ENCODE peak calls at places on chromosomes 12 and 14, in four cellular contexts. One of them, this sample, is unnamed.

GRCh38 chr12:117363953-117364486 is 2.6 kb upstream of the NOS1 start:
- DNase-seq in sigmoid colon: no peak
- DNase-seq in esophagus squamous epithelium: no peak
- DNase-seq in tibial nerve: no peak
- DNase-seq in this sample: no peak

GRCh38 chr12:95838125-95838524 is 20.6 kb upstream of the SNRPF start:
- DNase-seq in sigmoid colon: no peak
- DNase-seq in esophagus squamous epithelium: no peak
- DNase-seq in tibial nerve: no peak
- DNase-seq in this sample: no peak

GRCh38 chr12:122028165-122028591 is 6.5 kb downstream of the BCL7A start:
- DNase-seq in sigmoid colon: no peak
- DNase-seq in esophagus squamous epithelium: no peak
- DNase-seq in tibial nerve: no peak
- DNase-seq in this sample: no peak

GRCh38 chr12:100163416-100164152 is 20.9 kb upstream of the BLTP3B start:
- DNase-seq in sigmoid colon: peak
- DNase-seq in esophagus squamous epithelium: peak
- DNase-seq in tibial nerve: peak
- DNase-seq in this sample: peak

GRCh38 chr12:2264622-2265306 is 212.0 kb downstream of the CACNA1C start:
- DNase-seq in sigmoid colon: no peak
- DNase-seq in esophagus squamous epithelium: no peak
- DNase-seq in tibial nerve: no peak
- DNase-seq in this sample: no peak

GRCh38 chr14:24695265-24696241 is 61.6 kb upstream of the GZMB start:
- DNase-seq in sigmoid colon: no peak
- DNase-seq in esophagus squamous epithelium: no peak
- DNase-seq in tibial nerve: no peak
- DNase-seq in this sample: no peak

GRCh38 chr12:30874455-30875313 is 51.9 kb upstream of the TSPAN11 start:
- DNase-seq in sigmoid colon: no peak
- DNase-seq in esophagus squamous epithelium: no peak
- DNase-seq in tibial nerve: no peak
- DNase-seq in this sample: no peak

GRCh38 chr12:92058664-92059063 is 87.0 kb downstream of the BTG1 start:
- DNase-seq in sigmoid colon: no peak
- DNase-seq in esophagus squamous epithelium: no peak
- DNase-seq in tibial nerve: no peak
- DNase-seq in this sample: no peak

GRCh38 chr12:11650279-11650696 is 814 bp downstream of the ETV6 start:
- DNase-seq in sigmoid colon: no peak
- DNase-seq in esophagus squamous epithelium: no peak
- DNase-seq in tibial nerve: no peak
- DNase-seq in this sample: no peak

GRCh38 chr12:21656931-21657335 is 709 bp downstream of the LDHB start:
- DNase-seq in sigmoid colon: peak
- DNase-seq in esophagus squamous epithelium: no peak
- DNase-seq in tibial nerve: no peak
- DNase-seq in this sample: no peak

GRCh38 chr14:89750206-89750867 is 204.2 kb downstream of the EFCAB11 start:
- DNase-seq in sigmoid colon: no peak
- DNase-seq in esophagus squamous epithelium: no peak
- DNase-seq in tibial nerve: no peak
- DNase-seq in this sample: no peak

GRCh38 chr12:132342322-132342721 is 12.9 kb upstream of the GALNT9 start:
- DNase-seq in sigmoid colon: no peak
- DNase-seq in esophagus squamous epithelium: no peak
- DNase-seq in tibial nerve: no peak
- DNase-seq in this sample: no peak

GRCh38 chr14:55267816-55268215 is 3.4 kb upstream of the FBXO34 start:
- DNase-seq in sigmoid colon: no peak
- DNase-seq in esophagus squamous epithelium: no peak
- DNase-seq in tibial nerve: no peak
- DNase-seq in this sample: no peak

GRCh38 chr12:132560831-132561783 is 49.3 kb downstream of the LRCOL1 start:
- DNase-seq in sigmoid colon: no peak
- DNase-seq in esophagus squamous epithelium: no peak
- DNase-seq in tibial nerve: no peak
- DNase-seq in this sample: peak

GRCh38 chr14:60102389-60102788 is 10.7 kb downstream of the PCNX4 start:
- DNase-seq in sigmoid colon: no peak
- DNase-seq in esophagus squamous epithelium: no peak
- DNase-seq in tibial nerve: no peak
- DNase-seq in this sample: no peak

GRCh38 chr12:88996389-88996788 is 355.9 kb downstream of the DUSP6 start:
- DNase-seq in sigmoid colon: no peak
- DNase-seq in esophagus squamous epithelium: no peak
- DNase-seq in tibial nerve: no peak
- DNase-seq in this sample: no peak

GRCh38 chr12:4960030-4960429 is 50.3 kb downstream of the KCNA1 start:
- DNase-seq in sigmoid colon: peak
- DNase-seq in esophagus squamous epithelium: no peak
- DNase-seq in tibial nerve: no peak
- DNase-seq in this sample: no peak

GRCh38 chr12:29921307-29921706 is 137.6 kb upstream of the TMTC1 start:
- DNase-seq in sigmoid colon: no peak
- DNase-seq in esophagus squamous epithelium: no peak
- DNase-seq in tibial nerve: no peak
- DNase-seq in this sample: no peak

GRCh38 chr14:35534130-35534883 is at the start of gene INSM2:
- DNase-seq in sigmoid colon: no peak
- DNase-seq in esophagus squamous epithelium: no peak
- DNase-seq in tibial nerve: no peak
- DNase-seq in this sample: no peak

GRCh38 chr14:52268191-52269061 is 928 bp downstream of the PTGDR start:
- DNase-seq in sigmoid colon: no peak
- DNase-seq in esophagus squamous epithelium: no peak
- DNase-seq in tibial nerve: no peak
- DNase-seq in this sample: no peak

GRCh38 chr14:66140213-66140918 is 345.8 kb upstream of the CCDC196 start:
- DNase-seq in sigmoid colon: no peak
- DNase-seq in esophagus squamous epithelium: no peak
- DNase-seq in tibial nerve: no peak
- DNase-seq in this sample: peak

GRCh38 chr12:851343-851742 is 98.2 kb downstream of the RAD52 start:
- DNase-seq in sigmoid colon: no peak
- DNase-seq in esophagus squamous epithelium: no peak
- DNase-seq in tibial nerve: no peak
- DNase-seq in this sample: no peak

GRCh38 chr12:19856389-19856788 is 417.1 kb downstream of the AEBP2 start:
- DNase-seq in sigmoid colon: no peak
- DNase-seq in esophagus squamous epithelium: no peak
- DNase-seq in tibial nerve: no peak
- DNase-seq in this sample: no peak

GRCh38 chr12:15013634-15014169 is 40.9 kb downstream of the PDE6H start:
- DNase-seq in sigmoid colon: no peak
- DNase-seq in esophagus squamous epithelium: no peak
- DNase-seq in tibial nerve: no peak
- DNase-seq in this sample: no peak

GRCh38 chr12:68189766-68190700 is 30.5 kb upstream of the IFNG start:
- DNase-seq in sigmoid colon: no peak
- DNase-seq in esophagus squamous epithelium: no peak
- DNase-seq in tibial nerve: no peak
- DNase-seq in this sample: no peak

GRCh38 chr14:106879241-106879640 is 1352.9 kb downstream of the TMEM121 start:
- DNase-seq in sigmoid colon: no peak
- DNase-seq in esophagus squamous epithelium: no peak
- DNase-seq in tibial nerve: no peak
- DNase-seq in this sample: no peak

GRCh38 chr12:6550294-6551062 is 5.4 kb downstream of the IFFO1 start:
- DNase-seq in sigmoid colon: no peak
- DNase-seq in esophagus squamous epithelium: no peak
- DNase-seq in tibial nerve: no peak
- DNase-seq in this sample: no peak

GRCh38 chr14:96208739-96209138 is 4.1 kb downstream of the BDKRB2 start:
- DNase-seq in sigmoid colon: no peak
- DNase-seq in esophagus squamous epithelium: no peak
- DNase-seq in tibial nerve: no peak
- DNase-seq in this sample: no peak

GRCh38 chr12:73547421-73547820 is 990.2 kb upstream of the ATXN7L3B start:
- DNase-seq in sigmoid colon: no peak
- DNase-seq in esophagus squamous epithelium: no peak
- DNase-seq in tibial nerve: no peak
- DNase-seq in this sample: no peak

GRCh38 chr12:6868211-6869048 is 1.1 kb downstream of the TPI1 start:
- DNase-seq in sigmoid colon: no peak
- DNase-seq in esophagus squamous epithelium: no peak
- DNase-seq in tibial nerve: no peak
- DNase-seq in this sample: no peak

GRCh38 chr12:110102255-110102654 is 21.9 kb upstream of the IFT81 start:
- DNase-seq in sigmoid colon: no peak
- DNase-seq in esophagus squamous epithelium: no peak
- DNase-seq in tibial nerve: no peak
- DNase-seq in this sample: peak

GRCh38 chr12:78149459-78149858 is 318.8 kb downstream of the NAV3 start:
- DNase-seq in sigmoid colon: no peak
- DNase-seq in esophagus squamous epithelium: no peak
- DNase-seq in tibial nerve: no peak
- DNase-seq in this sample: no peak

DNA sequence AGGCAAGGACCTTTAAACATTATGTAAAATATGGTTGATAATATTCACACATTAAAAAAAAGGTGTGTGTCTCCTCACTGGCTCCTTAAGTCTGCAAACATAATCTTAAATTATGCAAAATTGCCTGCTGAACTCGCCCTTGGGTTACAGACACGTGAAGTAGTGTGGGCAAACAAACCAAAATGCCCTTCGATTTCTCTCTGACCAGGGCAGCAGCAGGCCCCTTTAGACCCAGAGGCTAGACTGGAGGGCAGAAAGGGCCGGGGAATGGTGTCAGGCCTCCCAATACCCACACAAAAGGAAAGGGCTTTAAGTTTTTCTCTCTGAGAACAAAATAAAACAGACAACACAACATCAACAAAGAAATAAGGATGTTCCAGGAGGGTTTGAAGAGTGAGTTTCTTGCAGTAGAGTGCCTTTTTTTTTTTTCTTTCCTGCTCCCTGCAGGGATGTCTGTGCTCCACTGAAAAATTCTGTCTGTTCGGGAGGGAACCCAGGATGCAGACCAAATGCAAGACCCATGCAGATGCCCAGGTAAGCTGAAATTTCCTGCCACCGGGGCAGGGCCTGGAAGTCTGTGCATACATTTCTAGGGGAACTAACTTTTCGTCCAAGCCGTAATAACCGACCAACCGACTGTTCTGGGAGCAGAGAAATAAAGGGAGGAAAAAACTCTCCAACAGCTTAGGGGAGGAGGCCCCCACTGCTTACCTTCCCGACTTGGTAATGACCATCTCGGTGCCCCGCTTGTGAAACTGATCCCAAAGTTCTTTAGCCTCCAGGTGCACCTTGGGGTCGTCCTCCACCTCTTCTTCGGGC is 1.7 kb downstream of the TBX3 start:
- DNase-seq in sigmoid colon: no peak
- DNase-seq in esophagus squamous epithelium: no peak
- DNase-seq in tibial nerve: no peak
- DNase-seq in this sample: no peak
- TF ChIP-seq POLR2A in sigmoid colon: no peak
- TF ChIP-seq POLR2A in esophagus squamous epithelium: no peak
- TF ChIP-seq POLR2A in tibial nerve: no peak
- TF ChIP-seq POLR2A in this sample: no peak

GRCh38 chr14:92325835-92326234 is 2.9 kb downstream of the SLC24A4 start:
- DNase-seq in sigmoid colon: no peak
- DNase-seq in esophagus squamous epithelium: no peak
- DNase-seq in tibial nerve: no peak
- DNase-seq in this sample: no peak
- TF ChIP-seq POLR2A in sigmoid colon: no peak
- TF ChIP-seq POLR2A in esophagus squamous epithelium: no peak
- TF ChIP-seq POLR2A in tibial nerve: no peak
- TF ChIP-seq POLR2A in this sample: no peak

GRCh38 chr12:65656904-65657351 is 167.4 kb upstream of the HMGA2 start:
- DNase-seq in sigmoid colon: no peak
- DNase-seq in esophagus squamous epithelium: no peak
- DNase-seq in tibial nerve: no peak
- DNase-seq in this sample: no peak

GRCh38 chr12:65653321-65653720 is 171.0 kb upstream of the HMGA2 start:
- DNase-seq in sigmoid colon: no peak
- DNase-seq in esophagus squamous epithelium: no peak
- DNase-seq in tibial nerve: no peak
- DNase-seq in this sample: no peak

GRCh38 chr12:65654230-65654629 is 170.1 kb upstream of the HMGA2 start:
- DNase-seq in sigmoid colon: no peak
- DNase-seq in esophagus squamous epithelium: no peak
- DNase-seq in tibial nerve: no peak
- DNase-seq in this sample: no peak

GRCh38 chr12:65656156-65656885 is 168.0 kb upstream of the HMGA2 start:
- DNase-seq in sigmoid colon: no peak
- DNase-seq in esophagus squamous epithelium: no peak
- DNase-seq in tibial nerve: no peak
- DNase-seq in this sample: no peak

DNA sequence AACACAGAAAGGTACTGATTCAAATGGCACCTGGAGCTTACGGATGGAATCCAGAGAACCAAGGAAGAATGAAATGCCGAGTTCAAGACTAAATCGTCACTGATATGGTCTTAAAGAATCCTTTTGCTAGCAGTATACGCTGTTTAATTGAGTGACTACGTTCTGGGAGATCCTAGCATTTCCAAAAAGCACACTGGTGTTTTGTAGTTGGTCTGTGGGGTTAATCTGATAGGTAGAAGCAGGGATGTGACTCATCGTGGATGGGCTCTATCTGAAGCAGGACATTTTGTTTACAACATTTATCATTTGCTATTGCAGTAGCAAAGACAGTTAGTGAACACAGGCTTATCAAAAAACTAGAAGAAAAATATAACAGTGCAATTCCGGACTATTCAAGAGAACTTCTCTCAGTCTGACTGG is 169.2 kb upstream of the HMGA2 start:
- DNase-seq in sigmoid colon: no peak
- DNase-seq in esophagus squamous epithelium: no peak
- DNase-seq in tibial nerve: no peak
- DNase-seq in this sample: no peak
- TF ChIP-seq POLR2A in sigmoid colon: no peak
- TF ChIP-seq POLR2A in esophagus squamous epithelium: no peak
- TF ChIP-seq POLR2A in tibial nerve: no peak
- TF ChIP-seq POLR2A in this sample: no peak

GRCh38 chr14:33273978-33274377 is 335.3 kb downstream of the NPAS3 start:
- DNase-seq in sigmoid colon: no peak
- DNase-seq in esophagus squamous epithelium: no peak
- DNase-seq in tibial nerve: no peak
- DNase-seq in this sample: no peak

GRCh38 chr14:33271891-33272290 is 333.2 kb downstream of the NPAS3 start:
- DNase-seq in sigmoid colon: no peak
- DNase-seq in esophagus squamous epithelium: no peak
- DNase-seq in tibial nerve: no peak
- DNase-seq in this sample: no peak

GRCh38 chr14:33275879-33276278 is 337.2 kb downstream of the NPAS3 start:
- DNase-seq in sigmoid colon: no peak
- DNase-seq in esophagus squamous epithelium: no peak
- DNase-seq in tibial nerve: no peak
- DNase-seq in this sample: no peak

DNA sequence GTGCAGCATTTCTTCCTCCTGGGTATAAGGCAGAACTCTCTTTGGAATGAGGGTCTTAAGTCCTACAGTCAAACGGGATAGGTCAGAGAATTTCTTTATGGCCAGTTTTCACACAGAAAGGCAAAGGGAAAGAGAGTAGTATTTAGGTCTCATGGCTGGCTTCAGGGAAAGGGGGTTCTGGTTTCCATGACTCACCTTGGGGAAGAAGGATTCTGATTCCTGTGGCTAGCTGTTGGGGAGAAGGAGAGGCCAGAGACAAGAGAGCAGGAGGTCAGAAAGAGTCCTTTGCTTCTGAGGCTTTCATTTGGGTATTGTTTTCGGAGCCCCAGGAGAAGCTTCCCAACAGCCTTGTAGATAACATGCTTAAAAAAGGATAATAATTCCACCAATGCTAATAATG is 332.5 kb downstream of the NPAS3 start:
- DNase-seq in sigmoid colon: no peak
- DNase-seq in esophagus squamous epithelium: no peak
- DNase-seq in tibial nerve: no peak
- DNase-seq in this sample: no peak
- TF ChIP-seq POLR2A in sigmoid colon: no peak
- TF ChIP-seq POLR2A in esophagus squamous epithelium: no peak
- TF ChIP-seq POLR2A in tibial nerve: no peak
- TF ChIP-seq POLR2A in this sample: no peak